ENCODE peak calls at places on chromosomes 11 and 22, in seven cellular contexts. One of them, this sample, is unnamed.
A peak's percentile ranks its signal among the peaks of the same experiment; 100 is the strongest.

GRCh38 chr11:120316880-120317688 is 8.0 kb upstream of the TLCD5 start:
- DNase-seq in activated CD4-positive, alpha-beta T cell treated with anti-CD3 and anti-CD28 coated beads, Interleukin-2, amount 50 U/mL, for 1 hour: no peak
- DNase-seq in mucosa of descending colon: peak; percentile 84
- DNase-seq in non-pigmented ciliary epithelial cell: no peak
- DNase-seq in AG08396: no peak
- DNase-seq in stimulated activated CD8-positive, alpha-beta memory T cell treated with anti-CD3 and anti-CD28 coated beads, Interleukin-2, amount 100 ng/mL, for 48 hours: no peak
- DNase-seq in AG10803: peak; percentile 43
- DNase-seq in this sample: peak; percentile 84

GRCh38 chr11:66970808-66971442 is 4.2 kb upstream of the C11orf86 start:
- DNase-seq in activated CD4-positive, alpha-beta T cell treated with anti-CD3 and anti-CD28 coated beads, Interleukin-2, amount 50 U/mL, for 1 hour: no peak
- DNase-seq in mucosa of descending colon: no peak
- DNase-seq in non-pigmented ciliary epithelial cell: peak; percentile 100
- DNase-seq in AG08396: peak; percentile 88
- DNase-seq in stimulated activated CD8-positive, alpha-beta memory T cell treated with anti-CD3 and anti-CD28 coated beads, Interleukin-2, amount 100 ng/mL, for 48 hours: no peak
- DNase-seq in AG10803: peak; percentile 100
- DNase-seq in this sample: peak; percentile 96

GRCh38 chr22:45608763-45609180 is 62.9 kb upstream of the ATXN10 start:
- DNase-seq in activated CD4-positive, alpha-beta T cell treated with anti-CD3 and anti-CD28 coated beads, Interleukin-2, amount 50 U/mL, for 1 hour: no peak
- DNase-seq in mucosa of descending colon: no peak
- DNase-seq in non-pigmented ciliary epithelial cell: peak; percentile 82
- DNase-seq in AG08396: peak; percentile 58
- DNase-seq in stimulated activated CD8-positive, alpha-beta memory T cell treated with anti-CD3 and anti-CD28 coated beads, Interleukin-2, amount 100 ng/mL, for 48 hours: no peak
- DNase-seq in AG10803: peak; percentile 85
- DNase-seq in this sample: peak; percentile 49

GRCh38 chr11:133947298-133947905 is 9.4 kb downstream of the IGSF9B start:
- DNase-seq in activated CD4-positive, alpha-beta T cell treated with anti-CD3 and anti-CD28 coated beads, Interleukin-2, amount 50 U/mL, for 1 hour: peak; percentile 64
- DNase-seq in mucosa of descending colon: no peak
- DNase-seq in non-pigmented ciliary epithelial cell: no peak
- DNase-seq in AG08396: peak; percentile 88
- DNase-seq in stimulated activated CD8-positive, alpha-beta memory T cell treated with anti-CD3 and anti-CD28 coated beads, Interleukin-2, amount 100 ng/mL, for 48 hours: no peak
- DNase-seq in AG10803: peak; percentile 32
- DNase-seq in this sample: peak; percentile 29

GRCh38 chr22:17284917-17285316 is 65.7 kb upstream of the ADA2 start:
- DNase-seq in activated CD4-positive, alpha-beta T cell treated with anti-CD3 and anti-CD28 coated beads, Interleukin-2, amount 50 U/mL, for 1 hour: no peak
- DNase-seq in mucosa of descending colon: no peak
- DNase-seq in non-pigmented ciliary epithelial cell: no peak
- DNase-seq in AG08396: no peak
- DNase-seq in stimulated activated CD8-positive, alpha-beta memory T cell treated with anti-CD3 and anti-CD28 coated beads, Interleukin-2, amount 100 ng/mL, for 48 hours: no peak
- DNase-seq in AG10803: no peak
- DNase-seq in this sample: no peak

GRCh38 chr11:70158201-70158600 is 44.9 kb upstream of the FADD start:
- DNase-seq in activated CD4-positive, alpha-beta T cell treated with anti-CD3 and anti-CD28 coated beads, Interleukin-2, amount 50 U/mL, for 1 hour: no peak
- DNase-seq in mucosa of descending colon: no peak
- DNase-seq in non-pigmented ciliary epithelial cell: no peak
- DNase-seq in AG08396: peak; percentile 50
- DNase-seq in stimulated activated CD8-positive, alpha-beta memory T cell treated with anti-CD3 and anti-CD28 coated beads, Interleukin-2, amount 100 ng/mL, for 48 hours: no peak
- DNase-seq in AG10803: peak; percentile 7
- DNase-seq in this sample: no peak

GRCh38 chr22:31177420-31178162 is 17.6 kb downstream of the RNF185 start:
- DNase-seq in activated CD4-positive, alpha-beta T cell treated with anti-CD3 and anti-CD28 coated beads, Interleukin-2, amount 50 U/mL, for 1 hour: no peak
- DNase-seq in mucosa of descending colon: no peak
- DNase-seq in non-pigmented ciliary epithelial cell: peak; percentile 90
- DNase-seq in AG08396: peak; percentile 88
- DNase-seq in stimulated activated CD8-positive, alpha-beta memory T cell treated with anti-CD3 and anti-CD28 coated beads, Interleukin-2, amount 100 ng/mL, for 48 hours: no peak
- DNase-seq in AG10803: peak; percentile 98
- DNase-seq in this sample: peak; percentile 98

GRCh38 chr11:15101072-15101701 is 13.5 kb upstream of the INSC start:
- DNase-seq in activated CD4-positive, alpha-beta T cell treated with anti-CD3 and anti-CD28 coated beads, Interleukin-2, amount 50 U/mL, for 1 hour: peak; percentile 42
- DNase-seq in mucosa of descending colon: peak; percentile 73
- DNase-seq in non-pigmented ciliary epithelial cell: peak; percentile 36
- DNase-seq in AG08396: peak; percentile 76
- DNase-seq in stimulated activated CD8-positive, alpha-beta memory T cell treated with anti-CD3 and anti-CD28 coated beads, Interleukin-2, amount 100 ng/mL, for 48 hours: peak; percentile 30
- DNase-seq in AG10803: peak; percentile 70
- DNase-seq in this sample: no peak

GRCh38 chr11:46326813-46327416 is 20.3 kb upstream of the DGKZ start:
- DNase-seq in activated CD4-positive, alpha-beta T cell treated with anti-CD3 and anti-CD28 coated beads, Interleukin-2, amount 50 U/mL, for 1 hour: no peak
- DNase-seq in mucosa of descending colon: no peak
- DNase-seq in non-pigmented ciliary epithelial cell: no peak
- DNase-seq in AG08396: no peak
- DNase-seq in stimulated activated CD8-positive, alpha-beta memory T cell treated with anti-CD3 and anti-CD28 coated beads, Interleukin-2, amount 100 ng/mL, for 48 hours: no peak
- DNase-seq in AG10803: no peak
- DNase-seq in this sample: no peak

GRCh38 chr11:1109918-1110705 is 35.4 kb downstream of the MUC2 start:
- DNase-seq in activated CD4-positive, alpha-beta T cell treated with anti-CD3 and anti-CD28 coated beads, Interleukin-2, amount 50 U/mL, for 1 hour: no peak
- DNase-seq in mucosa of descending colon: peak; percentile 20
- DNase-seq in non-pigmented ciliary epithelial cell: no peak
- DNase-seq in AG08396: no peak
- DNase-seq in stimulated activated CD8-positive, alpha-beta memory T cell treated with anti-CD3 and anti-CD28 coated beads, Interleukin-2, amount 100 ng/mL, for 48 hours: no peak
- DNase-seq in AG10803: no peak
- DNase-seq in this sample: no peak

GRCh38 chr11:126862664-126863247 is 137.8 kb downstream of the KIRREL3 start:
- DNase-seq in activated CD4-positive, alpha-beta T cell treated with anti-CD3 and anti-CD28 coated beads, Interleukin-2, amount 50 U/mL, for 1 hour: no peak
- DNase-seq in mucosa of descending colon: no peak
- DNase-seq in non-pigmented ciliary epithelial cell: no peak
- DNase-seq in AG08396: no peak
- DNase-seq in stimulated activated CD8-positive, alpha-beta memory T cell treated with anti-CD3 and anti-CD28 coated beads, Interleukin-2, amount 100 ng/mL, for 48 hours: no peak
- DNase-seq in AG10803: no peak
- DNase-seq in this sample: no peak

GRCh38 chr11:106076421-106076922 is 675 bp downstream of the KBTBD3 start:
- DNase-seq in activated CD4-positive, alpha-beta T cell treated with anti-CD3 and anti-CD28 coated beads, Interleukin-2, amount 50 U/mL, for 1 hour: no peak
- DNase-seq in mucosa of descending colon: peak; percentile 28
- DNase-seq in non-pigmented ciliary epithelial cell: no peak
- DNase-seq in AG08396: no peak
- DNase-seq in stimulated activated CD8-positive, alpha-beta memory T cell treated with anti-CD3 and anti-CD28 coated beads, Interleukin-2, amount 100 ng/mL, for 48 hours: no peak
- DNase-seq in AG10803: no peak
- DNase-seq in this sample: no peak

GRCh38 chr11:4125141-4125540 is 30.5 kb downstream of the RRM1 start:
- DNase-seq in activated CD4-positive, alpha-beta T cell treated with anti-CD3 and anti-CD28 coated beads, Interleukin-2, amount 50 U/mL, for 1 hour: no peak
- DNase-seq in mucosa of descending colon: no peak
- DNase-seq in non-pigmented ciliary epithelial cell: peak; percentile 8
- DNase-seq in AG08396: no peak
- DNase-seq in stimulated activated CD8-positive, alpha-beta memory T cell treated with anti-CD3 and anti-CD28 coated beads, Interleukin-2, amount 100 ng/mL, for 48 hours: no peak
- DNase-seq in AG10803: peak; percentile 3
- DNase-seq in this sample: peak; percentile 89

GRCh38 chr11:2807276-2807681 is 78.3 kb downstream of the CDKN1C start:
- DNase-seq in activated CD4-positive, alpha-beta T cell treated with anti-CD3 and anti-CD28 coated beads, Interleukin-2, amount 50 U/mL, for 1 hour: no peak
- DNase-seq in mucosa of descending colon: peak; percentile 77
- DNase-seq in non-pigmented ciliary epithelial cell: no peak
- DNase-seq in AG08396: peak; percentile 56
- DNase-seq in stimulated activated CD8-positive, alpha-beta memory T cell treated with anti-CD3 and anti-CD28 coated beads, Interleukin-2, amount 100 ng/mL, for 48 hours: no peak
- DNase-seq in AG10803: no peak
- DNase-seq in this sample: no peak

GRCh38 chr22:25134028-25134427 is 65.6 kb upstream of the CRYBB3 start:
- DNase-seq in activated CD4-positive, alpha-beta T cell treated with anti-CD3 and anti-CD28 coated beads, Interleukin-2, amount 50 U/mL, for 1 hour: no peak
- DNase-seq in mucosa of descending colon: peak; percentile 50
- DNase-seq in non-pigmented ciliary epithelial cell: no peak
- DNase-seq in AG08396: no peak
- DNase-seq in stimulated activated CD8-positive, alpha-beta memory T cell treated with anti-CD3 and anti-CD28 coated beads, Interleukin-2, amount 100 ng/mL, for 48 hours: no peak
- DNase-seq in AG10803: no peak
- DNase-seq in this sample: peak; percentile 32

GRCh38 chr22:45961679-45962430 is 15.1 kb downstream of the WNT7B start:
- DNase-seq in activated CD4-positive, alpha-beta T cell treated with anti-CD3 and anti-CD28 coated beads, Interleukin-2, amount 50 U/mL, for 1 hour: no peak
- DNase-seq in mucosa of descending colon: no peak
- DNase-seq in non-pigmented ciliary epithelial cell: no peak
- DNase-seq in AG08396: no peak
- DNase-seq in stimulated activated CD8-positive, alpha-beta memory T cell treated with anti-CD3 and anti-CD28 coated beads, Interleukin-2, amount 100 ng/mL, for 48 hours: no peak
- DNase-seq in AG10803: no peak
- DNase-seq in this sample: no peak

GRCh38 chr22:47122441-47123000 is 360.1 kb downstream of the TBC1D22A start:
- DNase-seq in activated CD4-positive, alpha-beta T cell treated with anti-CD3 and anti-CD28 coated beads, Interleukin-2, amount 50 U/mL, for 1 hour: no peak
- DNase-seq in mucosa of descending colon: peak; percentile 5
- DNase-seq in non-pigmented ciliary epithelial cell: no peak
- DNase-seq in AG08396: no peak
- DNase-seq in stimulated activated CD8-positive, alpha-beta memory T cell treated with anti-CD3 and anti-CD28 coated beads, Interleukin-2, amount 100 ng/mL, for 48 hours: no peak
- DNase-seq in AG10803: no peak
- DNase-seq in this sample: no peak

GRCh38 chr11:469684-470667 is 19.9 kb downstream of the PTDSS2 start:
- DNase-seq in activated CD4-positive, alpha-beta T cell treated with anti-CD3 and anti-CD28 coated beads, Interleukin-2, amount 50 U/mL, for 1 hour: no peak
- DNase-seq in mucosa of descending colon: peak; percentile 60
- DNase-seq in non-pigmented ciliary epithelial cell: peak; percentile 26
- DNase-seq in AG08396: peak; percentile 94
- DNase-seq in stimulated activated CD8-positive, alpha-beta memory T cell treated with anti-CD3 and anti-CD28 coated beads, Interleukin-2, amount 100 ng/mL, for 48 hours: no peak
- DNase-seq in AG10803: peak; percentile 82
- DNase-seq in this sample: no peak

GRCh38 chr11:65589444-65590239 is 6.0 kb downstream of the KCNK7 start:
- DNase-seq in activated CD4-positive, alpha-beta T cell treated with anti-CD3 and anti-CD28 coated beads, Interleukin-2, amount 50 U/mL, for 1 hour: no peak
- DNase-seq in mucosa of descending colon: peak; percentile 31
- DNase-seq in non-pigmented ciliary epithelial cell: no peak
- DNase-seq in AG08396: no peak
- DNase-seq in stimulated activated CD8-positive, alpha-beta memory T cell treated with anti-CD3 and anti-CD28 coated beads, Interleukin-2, amount 100 ng/mL, for 48 hours: no peak
- DNase-seq in AG10803: no peak
- DNase-seq in this sample: no peak

GRCh38 chr11:62532096-62532495 is 14.5 kb downstream of the AHNAK start:
- DNase-seq in activated CD4-positive, alpha-beta T cell treated with anti-CD3 and anti-CD28 coated beads, Interleukin-2, amount 50 U/mL, for 1 hour: no peak
- DNase-seq in mucosa of descending colon: no peak
- DNase-seq in non-pigmented ciliary epithelial cell: no peak
- DNase-seq in AG08396: no peak
- DNase-seq in stimulated activated CD8-positive, alpha-beta memory T cell treated with anti-CD3 and anti-CD28 coated beads, Interleukin-2, amount 100 ng/mL, for 48 hours: no peak
- DNase-seq in AG10803: no peak
- DNase-seq in this sample: no peak

GRCh38 chr11:120432056-120433018 is 79.2 kb upstream of the GRIK4 start:
- DNase-seq in activated CD4-positive, alpha-beta T cell treated with anti-CD3 and anti-CD28 coated beads, Interleukin-2, amount 50 U/mL, for 1 hour: no peak
- DNase-seq in mucosa of descending colon: no peak
- DNase-seq in non-pigmented ciliary epithelial cell: peak; percentile 96
- DNase-seq in AG08396: peak; percentile 71
- DNase-seq in stimulated activated CD8-positive, alpha-beta memory T cell treated with anti-CD3 and anti-CD28 coated beads, Interleukin-2, amount 100 ng/mL, for 48 hours: no peak
- DNase-seq in AG10803: peak; percentile 99
- DNase-seq in this sample: peak; percentile 92

GRCh38 chr11:45150943-45151342 is 4.5 kb downstream of the PRDM11 start:
- DNase-seq in activated CD4-positive, alpha-beta T cell treated with anti-CD3 and anti-CD28 coated beads, Interleukin-2, amount 50 U/mL, for 1 hour: no peak
- DNase-seq in mucosa of descending colon: no peak
- DNase-seq in non-pigmented ciliary epithelial cell: no peak
- DNase-seq in AG08396: no peak
- DNase-seq in stimulated activated CD8-positive, alpha-beta memory T cell treated with anti-CD3 and anti-CD28 coated beads, Interleukin-2, amount 100 ng/mL, for 48 hours: no peak
- DNase-seq in AG10803: no peak
- DNase-seq in this sample: no peak

GRCh38 chr11:6812391-6813005 is 13.0 kb upstream of the OR6A2 start:
- DNase-seq in activated CD4-positive, alpha-beta T cell treated with anti-CD3 and anti-CD28 coated beads, Interleukin-2, amount 50 U/mL, for 1 hour: no peak
- DNase-seq in mucosa of descending colon: no peak
- DNase-seq in non-pigmented ciliary epithelial cell: no peak
- DNase-seq in AG08396: peak; percentile 43
- DNase-seq in stimulated activated CD8-positive, alpha-beta memory T cell treated with anti-CD3 and anti-CD28 coated beads, Interleukin-2, amount 100 ng/mL, for 48 hours: no peak
- DNase-seq in AG10803: peak; percentile 38
- DNase-seq in this sample: peak; percentile 41

GRCh38 chr11:93845181-93846092 is 5.0 kb downstream of the VSTM5 start:
- DNase-seq in activated CD4-positive, alpha-beta T cell treated with anti-CD3 and anti-CD28 coated beads, Interleukin-2, amount 50 U/mL, for 1 hour: no peak
- DNase-seq in mucosa of descending colon: no peak
- DNase-seq in non-pigmented ciliary epithelial cell: no peak
- DNase-seq in AG08396: no peak
- DNase-seq in stimulated activated CD8-positive, alpha-beta memory T cell treated with anti-CD3 and anti-CD28 coated beads, Interleukin-2, amount 100 ng/mL, for 48 hours: no peak
- DNase-seq in AG10803: no peak
- DNase-seq in this sample: peak; percentile 56

GRCh38 chr11:116418388-116419041 is 354.3 kb downstream of the BUD13 start:
- DNase-seq in activated CD4-positive, alpha-beta T cell treated with anti-CD3 and anti-CD28 coated beads, Interleukin-2, amount 50 U/mL, for 1 hour: no peak
- DNase-seq in mucosa of descending colon: no peak
- DNase-seq in non-pigmented ciliary epithelial cell: no peak
- DNase-seq in AG08396: no peak
- DNase-seq in stimulated activated CD8-positive, alpha-beta memory T cell treated with anti-CD3 and anti-CD28 coated beads, Interleukin-2, amount 100 ng/mL, for 48 hours: no peak
- DNase-seq in AG10803: no peak
- DNase-seq in this sample: no peak

GRCh38 chr22:19059481-19060278 is 62.5 kb downstream of the DGCR2 start:
- DNase-seq in activated CD4-positive, alpha-beta T cell treated with anti-CD3 and anti-CD28 coated beads, Interleukin-2, amount 50 U/mL, for 1 hour: no peak
- DNase-seq in mucosa of descending colon: no peak
- DNase-seq in non-pigmented ciliary epithelial cell: no peak
- DNase-seq in AG08396: no peak
- DNase-seq in stimulated activated CD8-positive, alpha-beta memory T cell treated with anti-CD3 and anti-CD28 coated beads, Interleukin-2, amount 100 ng/mL, for 48 hours: no peak
- DNase-seq in AG10803: no peak
- DNase-seq in this sample: no peak

GRCh38 chr11:76348348-76348747 is 32.6 kb downstream of the THAP12 start:
- DNase-seq in activated CD4-positive, alpha-beta T cell treated with anti-CD3 and anti-CD28 coated beads, Interleukin-2, amount 50 U/mL, for 1 hour: no peak
- DNase-seq in mucosa of descending colon: no peak
- DNase-seq in non-pigmented ciliary epithelial cell: no peak
- DNase-seq in AG08396: no peak
- DNase-seq in stimulated activated CD8-positive, alpha-beta memory T cell treated with anti-CD3 and anti-CD28 coated beads, Interleukin-2, amount 100 ng/mL, for 48 hours: no peak
- DNase-seq in AG10803: no peak
- DNase-seq in this sample: no peak

GRCh38 chr22:48499456-48500425 is 1327.9 kb downstream of the BRD1 start:
- DNase-seq in activated CD4-positive, alpha-beta T cell treated with anti-CD3 and anti-CD28 coated beads, Interleukin-2, amount 50 U/mL, for 1 hour: no peak
- DNase-seq in mucosa of descending colon: no peak
- DNase-seq in non-pigmented ciliary epithelial cell: no peak
- DNase-seq in AG08396: no peak
- DNase-seq in stimulated activated CD8-positive, alpha-beta memory T cell treated with anti-CD3 and anti-CD28 coated beads, Interleukin-2, amount 100 ng/mL, for 48 hours: no peak
- DNase-seq in AG10803: no peak
- DNase-seq in this sample: no peak

GRCh38 chr11:134474942-134475341 is 62.9 kb upstream of the B3GAT1 start:
- DNase-seq in activated CD4-positive, alpha-beta T cell treated with anti-CD3 and anti-CD28 coated beads, Interleukin-2, amount 50 U/mL, for 1 hour: no peak
- DNase-seq in mucosa of descending colon: no peak
- DNase-seq in non-pigmented ciliary epithelial cell: no peak
- DNase-seq in AG08396: no peak
- DNase-seq in stimulated activated CD8-positive, alpha-beta memory T cell treated with anti-CD3 and anti-CD28 coated beads, Interleukin-2, amount 100 ng/mL, for 48 hours: no peak
- DNase-seq in AG10803: no peak
- DNase-seq in this sample: no peak

GRCh38 chr11:78499971-78500370 is 74.7 kb downstream of the NARS2 start:
- DNase-seq in activated CD4-positive, alpha-beta T cell treated with anti-CD3 and anti-CD28 coated beads, Interleukin-2, amount 50 U/mL, for 1 hour: no peak
- DNase-seq in mucosa of descending colon: no peak
- DNase-seq in non-pigmented ciliary epithelial cell: no peak
- DNase-seq in AG08396: no peak
- DNase-seq in stimulated activated CD8-positive, alpha-beta memory T cell treated with anti-CD3 and anti-CD28 coated beads, Interleukin-2, amount 100 ng/mL, for 48 hours: no peak
- DNase-seq in AG10803: peak; percentile 21
- DNase-seq in this sample: no peak

GRCh38 chr11:46513934-46514342 is 79.9 kb downstream of the AMBRA1 start:
- DNase-seq in activated CD4-positive, alpha-beta T cell treated with anti-CD3 and anti-CD28 coated beads, Interleukin-2, amount 50 U/mL, for 1 hour: no peak
- DNase-seq in mucosa of descending colon: no peak
- DNase-seq in non-pigmented ciliary epithelial cell: no peak
- DNase-seq in AG08396: no peak
- DNase-seq in stimulated activated CD8-positive, alpha-beta memory T cell treated with anti-CD3 and anti-CD28 coated beads, Interleukin-2, amount 100 ng/mL, for 48 hours: no peak
- DNase-seq in AG10803: peak; percentile 37
- DNase-seq in this sample: peak; percentile 96

GRCh38 chr22:45503816-45504702 is 1.4 kb downstream of the FBLN1 start:
- DNase-seq in activated CD4-positive, alpha-beta T cell treated with anti-CD3 and anti-CD28 coated beads, Interleukin-2, amount 50 U/mL, for 1 hour: no peak
- DNase-seq in mucosa of descending colon: no peak
- DNase-seq in non-pigmented ciliary epithelial cell: no peak
- DNase-seq in AG08396: peak; percentile 76
- DNase-seq in stimulated activated CD8-positive, alpha-beta memory T cell treated with anti-CD3 and anti-CD28 coated beads, Interleukin-2, amount 100 ng/mL, for 48 hours: no peak
- DNase-seq in AG10803: peak; percentile 57
- DNase-seq in this sample: peak; percentile 49

GRCh38 chr22:45263790-45264269 is 20.9 kb upstream of the UPK3A start:
- DNase-seq in activated CD4-positive, alpha-beta T cell treated with anti-CD3 and anti-CD28 coated beads, Interleukin-2, amount 50 U/mL, for 1 hour: no peak
- DNase-seq in mucosa of descending colon: no peak
- DNase-seq in non-pigmented ciliary epithelial cell: peak; percentile 22
- DNase-seq in AG08396: peak; percentile 94
- DNase-seq in stimulated activated CD8-positive, alpha-beta memory T cell treated with anti-CD3 and anti-CD28 coated beads, Interleukin-2, amount 100 ng/mL, for 48 hours: no peak
- DNase-seq in AG10803: peak; percentile 87
- DNase-seq in this sample: peak; percentile 93

GRCh38 chr11:125180413-125181305 is 16.1 kb downstream of the PKNOX2 start:
- DNase-seq in activated CD4-positive, alpha-beta T cell treated with anti-CD3 and anti-CD28 coated beads, Interleukin-2, amount 50 U/mL, for 1 hour: no peak
- DNase-seq in mucosa of descending colon: no peak
- DNase-seq in non-pigmented ciliary epithelial cell: no peak
- DNase-seq in AG08396: no peak
- DNase-seq in stimulated activated CD8-positive, alpha-beta memory T cell treated with anti-CD3 and anti-CD28 coated beads, Interleukin-2, amount 100 ng/mL, for 48 hours: no peak
- DNase-seq in AG10803: no peak
- DNase-seq in this sample: no peak

GRCh38 chr22:49600891-49601431 is 226.7 kb downstream of the BRD1 start:
- DNase-seq in activated CD4-positive, alpha-beta T cell treated with anti-CD3 and anti-CD28 coated beads, Interleukin-2, amount 50 U/mL, for 1 hour: no peak
- DNase-seq in mucosa of descending colon: peak; percentile 19
- DNase-seq in non-pigmented ciliary epithelial cell: no peak
- DNase-seq in AG08396: no peak
- DNase-seq in stimulated activated CD8-positive, alpha-beta memory T cell treated with anti-CD3 and anti-CD28 coated beads, Interleukin-2, amount 100 ng/mL, for 48 hours: no peak
- DNase-seq in AG10803: no peak
- DNase-seq in this sample: no peak

GRCh38 chr11:107457558-107458271 is at the start of gene CWF19L2:
- DNase-seq in activated CD4-positive, alpha-beta T cell treated with anti-CD3 and anti-CD28 coated beads, Interleukin-2, amount 50 U/mL, for 1 hour: peak; percentile 85
- DNase-seq in mucosa of descending colon: peak; percentile 84
- DNase-seq in non-pigmented ciliary epithelial cell: peak; percentile 80
- DNase-seq in AG08396: peak; percentile 94
- DNase-seq in stimulated activated CD8-positive, alpha-beta memory T cell treated with anti-CD3 and anti-CD28 coated beads, Interleukin-2, amount 100 ng/mL, for 48 hours: peak; percentile 75
- DNase-seq in AG10803: peak; percentile 96
- DNase-seq in this sample: peak; percentile 92

GRCh38 chr22:43831561-43832392 is 19.7 kb upstream of the EFCAB6 start:
- DNase-seq in activated CD4-positive, alpha-beta T cell treated with anti-CD3 and anti-CD28 coated beads, Interleukin-2, amount 50 U/mL, for 1 hour: no peak
- DNase-seq in mucosa of descending colon: no peak
- DNase-seq in non-pigmented ciliary epithelial cell: no peak
- DNase-seq in AG08396: no peak
- DNase-seq in stimulated activated CD8-positive, alpha-beta memory T cell treated with anti-CD3 and anti-CD28 coated beads, Interleukin-2, amount 100 ng/mL, for 48 hours: no peak
- DNase-seq in AG10803: no peak
- DNase-seq in this sample: no peak

GRCh38 chr22:40618400-40618799 is 18.1 kb downstream of the MRTFA start:
- DNase-seq in activated CD4-positive, alpha-beta T cell treated with anti-CD3 and anti-CD28 coated beads, Interleukin-2, amount 50 U/mL, for 1 hour: no peak
- DNase-seq in mucosa of descending colon: no peak
- DNase-seq in non-pigmented ciliary epithelial cell: no peak
- DNase-seq in AG08396: no peak
- DNase-seq in stimulated activated CD8-positive, alpha-beta memory T cell treated with anti-CD3 and anti-CD28 coated beads, Interleukin-2, amount 100 ng/mL, for 48 hours: no peak
- DNase-seq in AG10803: no peak
- DNase-seq in this sample: no peak